ENCODE peak calls at places on chromosomes 3 and 15, in ten cellular contexts. X, U, S, F, V, L, Y, D, R and M are unnamed samples.

GRCh38 chr3:49093853-49094767 is at the start of gene QRICH1:
- DNase-seq in U (peak; percentile 92), S (peak; percentile 83), R (peak; percentile 96), Y (peak; percentile 99), L (peak; percentile 97), X (peak; percentile 89), F (peak; percentile 98), V (peak; percentile 99), D (peak; percentile 88), M (peak; percentile 97)

GRCh38 chr3:51719413-51720025 is 12.7 kb downstream of the GRM2 start:
- DNase-seq in L (no peak), V (no peak), F (no peak), X (no peak), R (no peak), D (no peak), U (no peak), Y (no peak), S (peak; percentile 4), M (no peak)

GRCh38 chr15:31150732-31151212 is 49.2 kb upstream of the TRPM1 start:
- DNase-seq in X (no peak), S (no peak), D (no peak), R (no peak), Y (no peak), F (no peak), V (no peak), L (no peak), U (no peak), M (no peak)

GRCh38 chr3:30130391-30130790 is 476.0 kb upstream of the TGFBR2 start:
- DNase-seq in S (no peak), Y (no peak), U (no peak), V (no peak), X (no peak), R (no peak), F (no peak), D (no peak), L (no peak), M (no peak)

GRCh38 chr3:126293370-126294082 is 63.7 kb downstream of the KLF15 start:
- DNase-seq in Y (no peak), X (no peak), U (no peak), V (peak; percentile 72), R (no peak), S (no peak), F (peak; percentile 65), D (no peak), L (peak; percentile 24), M (no peak)

GRCh38 chr3:184172681-184173373 is 1.8 kb upstream of the AP2M1 start:
- DNase-seq in S (no peak), X (no peak), L (peak; percentile 40), V (no peak), R (no peak), Y (peak; percentile 14), F (no peak), U (peak; percentile 85), D (no peak), M (no peak)

GRCh38 chr3:160531311-160531710 is 34.1 kb downstream of the KPNA4 start:
- DNase-seq in Y (no peak), L (no peak), S (no peak), R (no peak), F (no peak), D (no peak), V (no peak), X (no peak), U (no peak), M (no peak)

GRCh38 chr3:181253796-181254195 is 264.3 kb upstream of the DNAJC19 start:
- DNase-seq in L (no peak), R (no peak), D (no peak), Y (no peak), S (no peak), F (no peak), U (no peak), X (no peak), V (no peak), M (no peak)

GRCh38 chr15:52078876-52079700 is 33.5 kb downstream of the BCL2L10 start:
- DNase-seq in S (peak; percentile 52), U (no peak), F (peak; percentile 91), D (peak; percentile 72), R (peak; percentile 83), L (peak; percentile 30), V (peak; percentile 88), Y (peak; percentile 92), X (peak; percentile 82), M (peak; percentile 89)

GRCh38 chr3:129180461-129180860 is 3.2 kb downstream of the CNBP start:
- DNase-seq in X (no peak), Y (no peak), D (no peak), R (no peak), U (no peak), L (no peak), S (no peak), F (no peak), V (no peak), M (no peak)